ENCODE peak calls at places on chromosomes 11 and 22, in eight cellular contexts. R is suprapubic skin; O is AG04450; V is stimulated activated effector memory CD8-positive, alpha-beta T cell treated with anti-CD3 and anti-CD28 coated beads, Interleukin-12 subunit alpha, Interleukin-12 subunit beta, amount 100 ng/mL, for 72 hours; Z is neuronal stem cell; U is activated T-helper 9 cell treated with anti-CD3 and anti-CD28 coated beads, Interleukin-2, amount 50 U/mL, for 16 hours; I is frontal cortex; T is ecto neural progenitor cell. X is an unnamed sample.

GRCh38 chr22:48102581-48102980 is 1340.1 kb downstream of the TBC1D22A start:
- DNase-seq in R (peak; percentile 6), O (no peak), V (no peak), Z (no peak), U (no peak), I (no peak), T (no peak), X (no peak)

GRCh38 chr11:131864205-131864604 is 493.8 kb downstream of the NTM start:
- DNase-seq in R (no peak), O (no peak), V (no peak), Z (no peak), U (no peak), I (no peak), T (no peak), X (no peak)

GRCh38 chr11:71383461-71383860 is 64.7 kb downstream of the DHCR7 start:
- DNase-seq in R (no peak), O (no peak), V (no peak), Z (no peak), U (no peak), I (no peak), T (no peak), X (no peak)

GRCh38 chr22:23525510-23525909 is 54.6 kb downstream of the IGLL1 start:
- DNase-seq in R (no peak), O (no peak), V (no peak), Z (no peak), U (no peak), I (no peak), T (no peak), X (no peak)

GRCh38 chr22:35349368-35349703 is 31.6 kb upstream of the HMOX1 start:
- DNase-seq in R (no peak), O (no peak), V (no peak), Z (no peak), U (no peak), I (no peak), T (no peak), X (no peak)

GRCh38 chr11:62922653-62923371 is 1.6 kb upstream of the CHRM1 start:
- DNase-seq in R (no peak), O (no peak), V (no peak), Z (no peak), U (peak; percentile 10), I (no peak), T (peak; percentile 72), X (no peak)

GRCh38 chr11:100624346-100624745 is 62.7 kb upstream of the ARHGAP42 start:
- DNase-seq in R (no peak), O (no peak), V (no peak), Z (no peak), U (no peak), I (no peak), T (no peak), X (no peak)

GRCh38 chr22:20520093-20520511 is 12.7 kb downstream of the MED15 start:
- DNase-seq in R (no peak), O (no peak), V (no peak), Z (no peak), U (no peak), I (no peak), T (no peak), X (no peak)

GRCh38 chr11:70573701-70574151 is 175.4 kb downstream of the CTTN start:
- DNase-seq in R (peak; percentile 47), O (no peak), V (no peak), Z (no peak), U (no peak), I (no peak), T (no peak), X (no peak)

GRCh38 chr11:114358711-114359110 is 41.6 kb downstream of the C11orf71 start:
- DNase-seq in R (no peak), O (no peak), V (no peak), Z (no peak), U (no peak), I (no peak), T (no peak), X (no peak)

GRCh38 chr11:36469063-36469462 is 41.0 kb downstream of the TRAF6 start:
- DNase-seq in R (no peak), O (no peak), V (peak; percentile 52), Z (no peak), U (no peak), I (no peak), T (peak; percentile 60), X (no peak)

GRCh38 chr11:2137202-2138071 is 1.8 kb downstream of the IGF2 start:
- DNase-seq in R (no peak), O (peak; percentile 37), V (no peak), Z (peak; percentile 80), U (no peak), I (peak; percentile 54), T (peak; percentile 89), X (peak; percentile 72)

GRCh38 chr11:75272821-75273301 is 32.3 kb downstream of the TPBGL start:
- DNase-seq in R (peak; percentile 48), O (no peak), V (no peak), Z (no peak), U (no peak), I (no peak), T (peak; percentile 36), X (no peak)

GRCh38 chr11:113778111-113778910 is 1.3 kb upstream of the CLDN25 start:
- DNase-seq in R (no peak), O (no peak), V (no peak), Z (no peak), U (no peak), I (no peak), T (no peak), X (no peak)

GRCh38 chr11:25357133-25357532 is 860.3 kb downstream of the LUZP2 start:
- DNase-seq in R (no peak), O (no peak), V (no peak), Z (no peak), U (no peak), I (no peak), T (no peak), X (no peak)

GRCh38 chr22:31173386-31174145 is 13.6 kb downstream of the RNF185 start:
- DNase-seq in R (no peak), O (peak; percentile 65), V (no peak), Z (no peak), U (no peak), I (no peak), T (no peak), X (peak; percentile 23)

GRCh38 chr11:1147792-1148191 is 10.0 kb upstream of the MUC5AC start:
- DNase-seq in R (no peak), O (no peak), V (no peak), Z (no peak), U (no peak), I (no peak), T (no peak), X (no peak)

GRCh38 chr11:34224434-34224966 is 119.1 kb downstream of the NAT10 start:
- DNase-seq in R (no peak), O (no peak), V (no peak), Z (no peak), U (no peak), I (no peak), T (no peak), X (no peak)

GRCh38 chr11:73323464-73323863 is 15.4 kb downstream of the ARHGEF17 start:
- DNase-seq in R (peak; percentile 87), O (no peak), V (no peak), Z (no peak), U (no peak), I (no peak), T (peak; percentile 84), X (no peak)

GRCh38 chr11:14956111-14956510 is 16.0 kb downstream of the CALCA start:
- DNase-seq in R (no peak), O (no peak), V (no peak), Z (no peak), U (no peak), I (no peak), T (no peak), X (no peak)

GRCh38 chr11:111663820-111664219 is 61.6 kb downstream of the SIK2 start:
- DNase-seq in R (no peak), O (no peak), V (no peak), Z (no peak), U (no peak), I (no peak), T (no peak), X (no peak)

GRCh38 chr11:706439-706956 is 467 bp downstream of the EPS8L2 start:
- DNase-seq in R (peak; percentile 78), O (no peak), V (no peak), Z (no peak), U (no peak), I (no peak), T (peak; percentile 64), X (peak; percentile 13)

GRCh38 chr11:550021-550745 is 10.4 kb downstream of the LMNTD2 start:
- DNase-seq in R (no peak), O (no peak), V (no peak), Z (no peak), U (no peak), I (no peak), T (no peak), X (no peak)

GRCh38 chr11:2466869-2467694 is 22.3 kb downstream of the KCNQ1 start:
- DNase-seq in R (no peak), O (no peak), V (peak; percentile 67), Z (no peak), U (no peak), I (no peak), T (no peak), X (no peak)

GRCh38 chr11:35590412-35590811 is 27.8 kb upstream of the FJX1 start:
- DNase-seq in R (no peak), O (no peak), V (no peak), Z (no peak), U (no peak), I (no peak), T (no peak), X (no peak)

GRCh38 chr11:57777969-57778317 is 16.3 kb downstream of the CTNND1 start:
- DNase-seq in R (no peak), O (no peak), V (no peak), Z (no peak), U (no peak), I (no peak), T (no peak), X (no peak)

GRCh38 chr11:84236436-84236835 is 950.3 kb upstream of the CCDC90B start:
- DNase-seq in R (no peak), O (no peak), V (no peak), Z (no peak), U (no peak), I (no peak), T (no peak), X (no peak)

GRCh38 chr11:128483211-128483788 is 104.1 kb downstream of the ETS1 start:
- DNase-seq in R (no peak), O (no peak), V (no peak), Z (no peak), U (no peak), I (no peak), T (no peak), X (no peak)

GRCh38 chr11:61838501-61838900 is 10.4 kb downstream of the FADS2 start:
- DNase-seq in R (no peak), O (no peak), V (no peak), Z (no peak), U (no peak), I (no peak), T (no peak), X (no peak)

GRCh38 chr11:76615950-76616349 is 54.6 kb downstream of the LRRC32 start:
- DNase-seq in R (peak; percentile 88), O (no peak), V (no peak), Z (no peak), U (no peak), I (no peak), T (no peak), X (peak; percentile 66)

GRCh38 chr11:2123628-2123960 is 15.6 kb downstream of the IGF2 start:
- DNase-seq in R (no peak), O (no peak), V (no peak), Z (no peak), U (no peak), I (no peak), T (no peak), X (no peak)

GRCh38 chr11:71153005-71153395 is 99.4 kb downstream of the SHANK2 start:
- DNase-seq in R (peak; percentile 21), O (no peak), V (no peak), Z (no peak), U (no peak), I (no peak), T (no peak), X (no peak)

GRCh38 chr11:10567466-10567865 is 999 bp downstream of the LYVE1 start:
- DNase-seq in R (no peak), O (no peak), V (no peak), Z (no peak), U (no peak), I (no peak), T (no peak), X (no peak)

GRCh38 chr11:84218318-84218717 is 932.2 kb upstream of the CCDC90B start:
- DNase-seq in R (no peak), O (no peak), V (no peak), Z (no peak), U (no peak), I (no peak), T (no peak), X (no peak)